ENCODE peak calls at places on chromosome 16, in eight cellular contexts. One of them, this sample, is unnamed.

GRCh38 chr16:30875881-30876791 is 17.7 kb downstream of the BCL7C start:
- DNase-seq in neural progenitor cell: peak
- DNase-seq in AG04450: no peak
- DNase-seq in endodermal cell: no peak
- DNase-seq in heart left ventricle: no peak
- DNase-seq in upper lobe of right lung: no peak
- DNase-seq in dorsolateral prefrontal cortex: no peak
- DNase-seq in tibial nerve: no peak
- DNase-seq in this sample: peak

GRCh38 chr16:67990018-67990386 is 9.3 kb downstream of the DPEP2 start:
- DNase-seq in neural progenitor cell: no peak
- DNase-seq in AG04450: no peak
- DNase-seq in endodermal cell: peak
- DNase-seq in heart left ventricle: no peak
- DNase-seq in upper lobe of right lung: no peak
- DNase-seq in dorsolateral prefrontal cortex: no peak
- DNase-seq in tibial nerve: no peak
- DNase-seq in this sample: no peak

GRCh38 chr16:89949756-89950155 is 1.2 kb downstream of the DEF8 start:
- DNase-seq in neural progenitor cell: no peak
- DNase-seq in AG04450: no peak
- DNase-seq in endodermal cell: no peak
- DNase-seq in heart left ventricle: no peak
- DNase-seq in upper lobe of right lung: no peak
- DNase-seq in dorsolateral prefrontal cortex: no peak
- DNase-seq in tibial nerve: no peak
- DNase-seq in this sample: no peak

GRCh38 chr16:66576306-66576705 is 3.0 kb upstream of the CMTM2 start:
- DNase-seq in neural progenitor cell: no peak
- DNase-seq in AG04450: no peak
- DNase-seq in endodermal cell: no peak
- DNase-seq in heart left ventricle: no peak
- DNase-seq in upper lobe of right lung: no peak
- DNase-seq in dorsolateral prefrontal cortex: no peak
- DNase-seq in tibial nerve: peak
- DNase-seq in this sample: no peak

GRCh38 chr16:561413-561794 is 1.2 kb downstream of the PRR35 start:
- DNase-seq in neural progenitor cell: no peak
- DNase-seq in AG04450: no peak
- DNase-seq in endodermal cell: no peak
- DNase-seq in heart left ventricle: no peak
- DNase-seq in upper lobe of right lung: no peak
- DNase-seq in dorsolateral prefrontal cortex: no peak
- DNase-seq in tibial nerve: no peak
- DNase-seq in this sample: no peak

GRCh38 chr16:51201604-51202003 is 50.5 kb upstream of the SALL1 start:
- DNase-seq in neural progenitor cell: no peak
- DNase-seq in AG04450: no peak
- DNase-seq in endodermal cell: no peak
- DNase-seq in heart left ventricle: no peak
- DNase-seq in upper lobe of right lung: no peak
- DNase-seq in dorsolateral prefrontal cortex: no peak
- DNase-seq in tibial nerve: no peak
- DNase-seq in this sample: no peak

GRCh38 chr16:59878479-59878878 is 1144.4 kb upstream of the GOT2 start:
- DNase-seq in neural progenitor cell: no peak
- DNase-seq in AG04450: no peak
- DNase-seq in endodermal cell: no peak
- DNase-seq in heart left ventricle: no peak
- DNase-seq in upper lobe of right lung: no peak
- DNase-seq in dorsolateral prefrontal cortex: no peak
- DNase-seq in tibial nerve: no peak
- DNase-seq in this sample: no peak

GRCh38 chr16:72952404-72953301 is 95.3 kb downstream of the ZFHX3 start:
- DNase-seq in neural progenitor cell: no peak
- DNase-seq in AG04450: peak
- DNase-seq in endodermal cell: no peak
- DNase-seq in heart left ventricle: no peak
- DNase-seq in upper lobe of right lung: no peak
- DNase-seq in dorsolateral prefrontal cortex: no peak
- DNase-seq in tibial nerve: no peak
- DNase-seq in this sample: no peak

GRCh38 chr16:28042856-28043255 is 20.7 kb downstream of the GSG1L start:
- DNase-seq in neural progenitor cell: no peak
- DNase-seq in AG04450: no peak
- DNase-seq in endodermal cell: no peak
- DNase-seq in heart left ventricle: no peak
- DNase-seq in upper lobe of right lung: no peak
- DNase-seq in dorsolateral prefrontal cortex: no peak
- DNase-seq in tibial nerve: no peak
- DNase-seq in this sample: no peak

GRCh38 chr16:1772908-1773702 is at the start of gene MRPS34:
- DNase-seq in neural progenitor cell: peak
- DNase-seq in AG04450: peak
- DNase-seq in endodermal cell: peak
- DNase-seq in heart left ventricle: peak
- DNase-seq in upper lobe of right lung: peak
- DNase-seq in dorsolateral prefrontal cortex: peak
- DNase-seq in tibial nerve: peak
- DNase-seq in this sample: peak

GRCh38 chr16:6735631-6736030 is 597.0 kb upstream of the RBFOX1 start:
- DNase-seq in neural progenitor cell: no peak
- DNase-seq in AG04450: no peak
- DNase-seq in endodermal cell: no peak
- DNase-seq in heart left ventricle: no peak
- DNase-seq in upper lobe of right lung: no peak
- DNase-seq in dorsolateral prefrontal cortex: no peak
- DNase-seq in tibial nerve: no peak
- DNase-seq in this sample: no peak

GRCh38 chr16:87458424-87458915 is 34.4 kb downstream of the ZCCHC14 start:
- DNase-seq in neural progenitor cell: no peak
- DNase-seq in AG04450: no peak
- DNase-seq in endodermal cell: no peak
- DNase-seq in heart left ventricle: no peak
- DNase-seq in upper lobe of right lung: peak
- DNase-seq in dorsolateral prefrontal cortex: no peak
- DNase-seq in tibial nerve: no peak
- DNase-seq in this sample: no peak

GRCh38 chr16:9318764-9319163 is 227.3 kb downstream of the HAPSTR1 start:
- DNase-seq in neural progenitor cell: no peak
- DNase-seq in AG04450: no peak
- DNase-seq in endodermal cell: no peak
- DNase-seq in heart left ventricle: no peak
- DNase-seq in upper lobe of right lung: no peak
- DNase-seq in dorsolateral prefrontal cortex: no peak
- DNase-seq in tibial nerve: no peak
- DNase-seq in this sample: no peak

GRCh38 chr16:69040144-69040909 is 65.1 kb upstream of the HAS3 start:
- DNase-seq in neural progenitor cell: no peak
- DNase-seq in AG04450: no peak
- DNase-seq in endodermal cell: no peak
- DNase-seq in heart left ventricle: no peak
- DNase-seq in upper lobe of right lung: no peak
- DNase-seq in dorsolateral prefrontal cortex: no peak
- DNase-seq in tibial nerve: no peak
- DNase-seq in this sample: no peak

GRCh38 chr16:63613701-63614100 is 1508.2 kb downstream of the CDH11 start:
- DNase-seq in neural progenitor cell: no peak
- DNase-seq in AG04450: no peak
- DNase-seq in endodermal cell: no peak
- DNase-seq in heart left ventricle: no peak
- DNase-seq in upper lobe of right lung: no peak
- DNase-seq in dorsolateral prefrontal cortex: no peak
- DNase-seq in tibial nerve: no peak
- DNase-seq in this sample: no peak

GRCh38 chr16:85781685-85782370 is 17.5 kb downstream of the EMC8 start:
- DNase-seq in neural progenitor cell: no peak
- DNase-seq in AG04450: no peak
- DNase-seq in endodermal cell: no peak
- DNase-seq in heart left ventricle: no peak
- DNase-seq in upper lobe of right lung: peak
- DNase-seq in dorsolateral prefrontal cortex: peak
- DNase-seq in tibial nerve: no peak
- DNase-seq in this sample: peak

GRCh38 chr16:30747331-30747730 is 894 bp upstream of the PHKG2 start:
- DNase-seq in neural progenitor cell: no peak
- DNase-seq in AG04450: no peak
- DNase-seq in endodermal cell: no peak
- DNase-seq in heart left ventricle: no peak
- DNase-seq in upper lobe of right lung: no peak
- DNase-seq in dorsolateral prefrontal cortex: no peak
- DNase-seq in tibial nerve: no peak
- DNase-seq in this sample: no peak

GRCh38 chr16:66891360-66891759 is 11.0 kb downstream of the PDP2 start:
- DNase-seq in neural progenitor cell: no peak
- DNase-seq in AG04450: no peak
- DNase-seq in endodermal cell: no peak
- DNase-seq in heart left ventricle: no peak
- DNase-seq in upper lobe of right lung: no peak
- DNase-seq in dorsolateral prefrontal cortex: no peak
- DNase-seq in tibial nerve: no peak
- DNase-seq in this sample: no peak

GRCh38 chr16:47460755-47461597 is at the start of the genes ITFG1 and PHKB:
- DNase-seq in neural progenitor cell: peak
- DNase-seq in AG04450: peak
- DNase-seq in endodermal cell: peak
- DNase-seq in heart left ventricle: peak
- DNase-seq in upper lobe of right lung: peak
- DNase-seq in dorsolateral prefrontal cortex: peak
- DNase-seq in tibial nerve: peak
- DNase-seq in this sample: peak

DNA sequence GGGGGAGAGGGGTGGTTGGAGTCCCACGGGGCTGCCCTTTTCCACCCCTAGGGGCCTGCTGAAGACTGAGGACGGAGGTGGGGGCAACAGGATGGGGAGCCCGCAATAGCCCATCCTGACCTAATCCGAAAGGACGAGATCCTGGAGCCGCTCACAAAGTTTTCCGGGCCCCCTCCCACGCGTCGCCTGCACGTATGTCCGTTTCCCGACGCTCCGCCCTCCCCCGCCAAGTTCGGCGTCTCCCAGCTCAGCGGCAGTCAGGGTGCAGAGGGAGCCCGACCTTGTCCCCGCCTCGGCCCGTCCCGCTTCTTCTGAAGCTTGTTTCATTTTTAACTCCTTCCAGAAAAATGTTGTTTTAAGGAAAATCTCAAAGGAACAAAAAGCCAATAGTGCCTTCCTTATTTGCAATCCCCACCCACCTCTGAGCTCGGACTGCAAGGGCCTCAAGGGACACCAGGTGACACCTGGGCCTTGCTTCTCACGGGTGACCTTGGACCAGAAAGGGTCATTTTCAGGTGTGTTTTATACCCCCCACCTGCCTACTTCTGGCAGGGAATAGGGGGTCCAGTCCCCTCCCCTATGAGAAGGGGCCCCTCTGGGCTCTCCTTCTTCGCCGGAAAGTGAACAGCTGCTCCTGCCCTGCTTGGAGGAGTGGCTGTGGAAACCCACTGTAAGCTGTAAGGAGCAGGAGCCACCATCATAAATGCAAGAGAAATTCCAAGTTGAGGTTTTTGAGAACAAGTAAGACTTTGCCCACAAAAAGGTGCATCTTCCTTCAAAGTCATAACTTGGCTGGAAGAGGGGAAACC is 3.4 kb upstream of the ZNF423 start:
- DNase-seq in neural progenitor cell: no peak
- DNase-seq in AG04450: no peak
- DNase-seq in endodermal cell: peak
- DNase-seq in heart left ventricle: peak
- DNase-seq in upper lobe of right lung: peak
- DNase-seq in dorsolateral prefrontal cortex: no peak
- DNase-seq in tibial nerve: no peak
- DNase-seq in this sample: peak
- H3K4me3 ChIP-seq in neural progenitor cell: peak
- H3K4me3 ChIP-seq in AG04450: peak
- H3K4me3 ChIP-seq in endodermal cell: no peak
- H3K4me3 ChIP-seq in heart left ventricle: peak
- H3K4me3 ChIP-seq in upper lobe of right lung: peak
- H3K4me3 ChIP-seq in dorsolateral prefrontal cortex: peak
- H3K4me3 ChIP-seq in tibial nerve: peak
- H3K4me3 ChIP-seq in this sample: peak

GRCh38 chr16:81994485-81994884 is 16.8 kb downstream of the SDR42E1 start:
- DNase-seq in neural progenitor cell: no peak
- DNase-seq in AG04450: no peak
- DNase-seq in endodermal cell: peak
- DNase-seq in heart left ventricle: no peak
- DNase-seq in upper lobe of right lung: no peak
- DNase-seq in dorsolateral prefrontal cortex: no peak
- DNase-seq in tibial nerve: no peak
- DNase-seq in this sample: no peak
- TF ChIP-seq CTCF in neural progenitor cell: peak
- TF ChIP-seq CTCF in AG04450: no peak
- TF ChIP-seq CTCF in endodermal cell: peak
- TF ChIP-seq CTCF in heart left ventricle: no peak
- TF ChIP-seq CTCF in upper lobe of right lung: no peak
- TF ChIP-seq CTCF in dorsolateral prefrontal cortex: no peak
- TF ChIP-seq CTCF in tibial nerve: no peak
- TF ChIP-seq CTCF in this sample: no peak

GRCh38 chr16:80346160-80346632 is 194.6 kb upstream of the DYNLRB2 start:
- DNase-seq in neural progenitor cell: peak
- DNase-seq in AG04450: no peak
- DNase-seq in endodermal cell: no peak
- DNase-seq in heart left ventricle: no peak
- DNase-seq in upper lobe of right lung: no peak
- DNase-seq in dorsolateral prefrontal cortex: no peak
- DNase-seq in tibial nerve: no peak
- DNase-seq in this sample: no peak
- H3K27ac ChIP-seq in neural progenitor cell: peak
- H3K27ac ChIP-seq in AG04450: no peak
- H3K27ac ChIP-seq in endodermal cell: peak
- H3K27ac ChIP-seq in heart left ventricle: no peak
- H3K27ac ChIP-seq in upper lobe of right lung: no peak
- H3K27ac ChIP-seq in dorsolateral prefrontal cortex: no peak
- H3K27ac ChIP-seq in tibial nerve: no peak
- H3K27ac ChIP-seq in this sample: no peak

GRCh38 chr16:84294196-84295142 is at the start of gene WFDC1:
- DNase-seq in neural progenitor cell: peak
- DNase-seq in AG04450: no peak
- DNase-seq in endodermal cell: peak
- DNase-seq in heart left ventricle: peak
- DNase-seq in upper lobe of right lung: peak
- DNase-seq in dorsolateral prefrontal cortex: peak
- DNase-seq in tibial nerve: no peak
- DNase-seq in this sample: no peak

GRCh38 chr16:84293406-84293805 is 1.3 kb upstream of the WFDC1 start:
- DNase-seq in neural progenitor cell: no peak
- DNase-seq in AG04450: no peak
- DNase-seq in endodermal cell: no peak
- DNase-seq in heart left ventricle: no peak
- DNase-seq in upper lobe of right lung: no peak
- DNase-seq in dorsolateral prefrontal cortex: no peak
- DNase-seq in tibial nerve: no peak
- DNase-seq in this sample: no peak

GRCh38 chr16:84298376-84298899 is 3.8 kb downstream of the WFDC1 start:
- DNase-seq in neural progenitor cell: no peak
- DNase-seq in AG04450: no peak
- DNase-seq in endodermal cell: no peak
- DNase-seq in heart left ventricle: no peak
- DNase-seq in upper lobe of right lung: no peak
- DNase-seq in dorsolateral prefrontal cortex: no peak
- DNase-seq in tibial nerve: no peak
- DNase-seq in this sample: no peak

GRCh38 chr16:84292032-84292431 is 2.6 kb upstream of the WFDC1 start:
- DNase-seq in neural progenitor cell: no peak
- DNase-seq in AG04450: no peak
- DNase-seq in endodermal cell: no peak
- DNase-seq in heart left ventricle: no peak
- DNase-seq in upper lobe of right lung: no peak
- DNase-seq in dorsolateral prefrontal cortex: no peak
- DNase-seq in tibial nerve: no peak
- DNase-seq in this sample: no peak

GRCh38 chr16:84295203-84295850 is 649 bp downstream of the WFDC1 start:
- DNase-seq in neural progenitor cell: no peak
- DNase-seq in AG04450: no peak
- DNase-seq in endodermal cell: no peak
- DNase-seq in heart left ventricle: no peak
- DNase-seq in upper lobe of right lung: no peak
- DNase-seq in dorsolateral prefrontal cortex: no peak
- DNase-seq in tibial nerve: no peak
- DNase-seq in this sample: no peak
- H3K4me3 ChIP-seq in neural progenitor cell: no peak
- H3K4me3 ChIP-seq in AG04450: peak
- H3K4me3 ChIP-seq in endodermal cell: no peak
- H3K4me3 ChIP-seq in heart left ventricle: peak
- H3K4me3 ChIP-seq in upper lobe of right lung: peak
- H3K4me3 ChIP-seq in dorsolateral prefrontal cortex: peak
- H3K4me3 ChIP-seq in tibial nerve: peak
- H3K4me3 ChIP-seq in this sample: no peak